ENCODE peak calls at places on chromosomes 4 and X, in four cellular contexts. P is fibroblast of mammary gland, I is transverse colon, S is NCI-H1092 treated with DMSO at 0.1 percent for 48 hours. A is an unnamed sample.

GRCh38 chrX:114712466-114712865 is 128.6 kb downstream of the HTR2C start:
- DNase-seq in P (peak; percentile 60), I (no peak), S (no peak), A (no peak)

GRCh38 chr4:143616771-143617170 is 83.7 kb downstream of the FREM3 start:
- DNase-seq in P (peak; percentile 87), I (no peak), S (no peak), A (peak; percentile 70)

GRCh38 chr4:110196206-110196870 is 2.1 kb downstream of the ELOVL6 start:
- DNase-seq in P (peak; percentile 48), I (peak; percentile 60), S (peak; percentile 75), A (peak; percentile 46)

GRCh38 chrX:38803609-38804480 is 2.6 kb downstream of the MID1IP1 start:
- DNase-seq in P (peak; percentile 78), I (peak; percentile 88), S (peak; percentile 79), A (peak; percentile 76)

GRCh38 chrX:80812176-80812575 is 2.5 kb upstream of the BRWD3 start:
- DNase-seq in P (no peak), I (peak; percentile 19), S (no peak), A (peak; percentile 47)

GRCh38 chrX:115392031-115392430 is 102.5 kb downstream of the LUZP4 start:
- DNase-seq in P (no peak), I (no peak), S (no peak), A (no peak)

GRCh38 chrX:13688772-13689518 is at the start of gene RAB9A:
- DNase-seq in P (peak; percentile 61), I (peak; percentile 91), S (peak; percentile 81), A (peak; percentile 73)

GRCh38 chr4:173538148-173538902 is 8.3 kb upstream of the HAND2 start:
- DNase-seq in P (peak; percentile 17), I (no peak), S (peak; percentile 58), A (no peak)

GRCh38 chr4:8240211-8241041 is 29.1 kb upstream of the HTRA3 start:
- DNase-seq in P (no peak), I (no peak), S (no peak), A (no peak)

GRCh38 chrX:152600853-152601635 is 36.7 kb upstream of the GABRQ start:
- DNase-seq in P (no peak), I (no peak), S (peak; percentile 62), A (no peak)

A was measured in astrocyte of the spinal cord.